ENCODE peak calls at places on chromosomes 5 and 9, in four cellular contexts. U is NCI-H748 treated with DMSO at 0.1 percent for 48 hours; M is amniotic stem cell; Y is NK-92 treated with Interleukin-12 subunit alpha and Interleukin-12 subunit beta, amount 100 ng/mL, for 24 hours. B is an unnamed sample.

GRCh38 chr5:159061186-159061796 is 38.4 kb downstream of the EBF1 start:
- DNase-seq in U (no peak), M (peak), Y (no peak), B (no peak)

GRCh38 chr5:91244380-91245073 is 138.6 kb downstream of the ARRDC3 start:
- DNase-seq in U (no peak), M (no peak), Y (no peak), B (no peak)

GRCh38 chr9:135901826-135902225 is 5.5 kb downstream of the CAMSAP1 start:
- DNase-seq in U (no peak), M (no peak), Y (no peak), B (no peak)

GRCh38 chr5:177491429-177491945 is 5.9 kb downstream of the PDLIM7 start:
- DNase-seq in U (no peak), M (no peak), Y (no peak), B (peak)

GRCh38 chr9:116232425-116233159 is 79.0 kb downstream of the PAPPA start:
- DNase-seq in U (no peak), M (no peak), Y (no peak), B (no peak)

GRCh38 chr9:137128158-137129088 is 10.5 kb upstream of the GRIN1 start:
- DNase-seq in U (no peak), M (no peak), Y (no peak), B (peak)

GRCh38 chr9:129517006-129517405 is 103.9 kb downstream of the C9orf50 start:
- DNase-seq in U (no peak), M (no peak), Y (no peak), B (no peak)

GRCh38 chr5:83167506-83167905 is 90.2 kb downstream of the XRCC4 start:
- DNase-seq in U (no peak), M (no peak), Y (no peak), B (no peak)

GRCh38 chr9:101628173-101628572 is 33.4 kb upstream of the PPP3R2 start:
- DNase-seq in U (no peak), M (no peak), Y (no peak), B (no peak)

GRCh38 chr5:133386662-133387061 is 225.7 kb downstream of the FSTL4 start:
- DNase-seq in U (no peak), M (no peak), Y (no peak), B (no peak)

GRCh38 chr5:179451813-179452196 is 98.5 kb upstream of the RUFY1 start:
- DNase-seq in U (no peak), M (no peak), Y (no peak), B (no peak)

GRCh38 chr9:95053611-95054440 is 263.7 kb downstream of the FANCC start:
- DNase-seq in U (no peak), M (no peak), Y (no peak), B (no peak)

GRCh38 chr5:169584998-169585451 is 1.5 kb downstream of the SPDL1 start:
- DNase-seq in U (no peak), M (no peak), Y (no peak), B (no peak)

GRCh38 chr9:73155968-73156592 is 4.4 kb downstream of the ANXA1 start:
- DNase-seq in U (no peak), M (no peak), Y (no peak), B (no peak)

GRCh38 chr9:128940946-128941755 is 6.3 kb downstream of the DOLK start:
- DNase-seq in U (no peak), M (no peak), Y (no peak), B (no peak)

GRCh38 chr9:123484130-123484529 is 128.1 kb downstream of the CRB2 start:
- DNase-seq in U (no peak), M (no peak), Y (no peak), B (no peak)

GRCh38 chr5:67211926-67212325 is 15.3 kb upstream of the CD180 start:
- DNase-seq in U (no peak), M (peak), Y (no peak), B (no peak)

GRCh38 chr9:83307051-83307724 is 231.0 kb downstream of the FRMD3 start:
- DNase-seq in U (no peak), M (no peak), Y (no peak), B (no peak)

GRCh38 chr5:160970605-160971191 is 118.7 kb upstream of the ATP10B start:
- DNase-seq in U (peak), M (no peak), Y (no peak), B (no peak)

GRCh38 chr5:62708481-62709325 is 130.1 kb downstream of the LRRC70 start:
- DNase-seq in U (no peak), M (no peak), Y (no peak), B (no peak)

GRCh38 chr5:79143684-79144379 is 32.2 kb downstream of the BHMT start:
- DNase-seq in U (no peak), M (no peak), Y (peak), B (no peak)

GRCh38 chr5:125499969-125500368 is 753.5 kb upstream of the ZNF608 start:
- DNase-seq in U (peak), M (no peak), Y (no peak), B (no peak)

GRCh38 chr9:13513710-13514444 is 234.4 kb upstream of the MPDZ start:
- DNase-seq in U (peak), M (peak), Y (no peak), B (no peak)

GRCh38 chr5:126499742-126500396 is 76.7 kb downstream of the GRAMD2B start:
- DNase-seq in U (peak), M (no peak), Y (no peak), B (peak)

GRCh38 chr5:176653986-176654385 is 6.7 kb downstream of the TSPAN17 start:
- DNase-seq in U (no peak), M (no peak), Y (no peak), B (no peak)

GRCh38 chr5:168301593-168302388 is 10.3 kb downstream of the WWC1 start:
- DNase-seq in U (no peak), M (no peak), Y (no peak), B (peak)

GRCh38 chr9:70495514-70495913 is 81.1 kb upstream of the KLF9 start:
- DNase-seq in U (no peak), M (no peak), Y (no peak), B (no peak)

GRCh38 chr5:148972396-148972795 is 90.5 kb downstream of the SH3TC2 start:
- DNase-seq in U (no peak), M (no peak), Y (no peak), B (no peak)

GRCh38 chr9:71683598-71684235 is 84.6 kb downstream of the CEMIP2 start:
- DNase-seq in U (no peak), M (peak), Y (no peak), B (peak)